ENCODE peak calls at places on chromosomes 4 and X, in six cellular contexts. One of them, this sample, is unnamed.
A peak's percentile ranks its signal among the peaks of the same experiment; 100 is the strongest.

GRCh38 chrX:28135378-28136047 is 154.3 kb upstream of the DCAF8L1 start:
- DNase-seq in sigmoid colon: no peak
- DNase-seq in upper lobe of left lung: no peak
- DNase-seq in suprapubic skin: no peak
- DNase-seq in prostate gland: no peak
- DNase-seq in HL-60: no peak
- DNase-seq in this sample: no peak

GRCh38 chrX:126551725-126552312 is 795 bp downstream of the DCAF12L1 start:
- DNase-seq in sigmoid colon: no peak
- DNase-seq in upper lobe of left lung: no peak
- DNase-seq in suprapubic skin: no peak
- DNase-seq in prostate gland: no peak
- DNase-seq in HL-60: no peak
- DNase-seq in this sample: no peak

GRCh38 chr4:155353923-155354540 is 22.7 kb downstream of the MAP9 start:
- DNase-seq in sigmoid colon: peak; percentile 72
- DNase-seq in upper lobe of left lung: peak; percentile 58
- DNase-seq in suprapubic skin: no peak
- DNase-seq in prostate gland: no peak
- DNase-seq in HL-60: peak; percentile 8
- DNase-seq in this sample: no peak

GRCh38 chr4:13881880-13882279 is 254.4 kb upstream of the BOD1L1 start:
- DNase-seq in sigmoid colon: no peak
- DNase-seq in upper lobe of left lung: no peak
- DNase-seq in suprapubic skin: no peak
- DNase-seq in prostate gland: no peak
- DNase-seq in HL-60: no peak
- DNase-seq in this sample: no peak

GRCh38 chr4:65943076-65943475 is 272.8 kb upstream of the EPHA5 start:
- DNase-seq in sigmoid colon: no peak
- DNase-seq in upper lobe of left lung: no peak
- DNase-seq in suprapubic skin: no peak
- DNase-seq in prostate gland: no peak
- DNase-seq in HL-60: no peak
- DNase-seq in this sample: no peak

GRCh38 chr4:109559625-109559982 is 442 bp upstream of the MCUB start:
- DNase-seq in sigmoid colon: no peak
- DNase-seq in upper lobe of left lung: no peak
- DNase-seq in suprapubic skin: peak; percentile 68
- DNase-seq in prostate gland: no peak
- DNase-seq in HL-60: no peak
- DNase-seq in this sample: no peak

GRCh38 chrX:140360284-140360683 is 144.6 kb downstream of the SOX3 start:
- DNase-seq in sigmoid colon: no peak
- DNase-seq in upper lobe of left lung: no peak
- DNase-seq in suprapubic skin: no peak
- DNase-seq in prostate gland: no peak
- DNase-seq in HL-60: no peak
- DNase-seq in this sample: no peak

GRCh38 chr4:97720869-97721432 is 422.3 kb downstream of the STPG2 start:
- DNase-seq in sigmoid colon: no peak
- DNase-seq in upper lobe of left lung: no peak
- DNase-seq in suprapubic skin: no peak
- DNase-seq in prostate gland: no peak
- DNase-seq in HL-60: no peak
- DNase-seq in this sample: no peak

GRCh38 chr4:79852305-79852730 is 220.7 kb downstream of the ANTXR2 start:
- DNase-seq in sigmoid colon: no peak
- DNase-seq in upper lobe of left lung: peak; percentile 28
- DNase-seq in suprapubic skin: no peak
- DNase-seq in prostate gland: no peak
- DNase-seq in HL-60: no peak
- DNase-seq in this sample: no peak

GRCh38 chr4:80268081-80268823 is 1.8 kb downstream of the FGF5 start:
- DNase-seq in sigmoid colon: no peak
- DNase-seq in upper lobe of left lung: no peak
- DNase-seq in suprapubic skin: no peak
- DNase-seq in prostate gland: no peak
- DNase-seq in HL-60: no peak
- DNase-seq in this sample: no peak

GRCh38 chr4:122552898-122553297 is 68.0 kb downstream of the IL21 start:
- DNase-seq in sigmoid colon: no peak
- DNase-seq in upper lobe of left lung: no peak
- DNase-seq in suprapubic skin: no peak
- DNase-seq in prostate gland: no peak
- DNase-seq in HL-60: no peak
- DNase-seq in this sample: no peak

GRCh38 chr4:113921089-113921842 is 58.2 kb downstream of the ARSJ start:
- DNase-seq in sigmoid colon: no peak
- DNase-seq in upper lobe of left lung: no peak
- DNase-seq in suprapubic skin: no peak
- DNase-seq in prostate gland: no peak
- DNase-seq in HL-60: no peak
- DNase-seq in this sample: no peak

GRCh38 chr4:68489338-68489737 is 42.1 kb downstream of the TMPRSS11E start:
- DNase-seq in sigmoid colon: no peak
- DNase-seq in upper lobe of left lung: no peak
- DNase-seq in suprapubic skin: no peak
- DNase-seq in prostate gland: no peak
- DNase-seq in HL-60: no peak
- DNase-seq in this sample: no peak

GRCh38 chr4:70759627-70760026 is 37.9 kb downstream of the RUFY3 start:
- DNase-seq in sigmoid colon: no peak
- DNase-seq in upper lobe of left lung: no peak
- DNase-seq in suprapubic skin: no peak
- DNase-seq in prostate gland: no peak
- DNase-seq in HL-60: no peak
- DNase-seq in this sample: no peak

GRCh38 chr4:93605163-93605562 is 223.4 kb upstream of the ATOH1 start:
- DNase-seq in sigmoid colon: no peak
- DNase-seq in upper lobe of left lung: no peak
- DNase-seq in suprapubic skin: no peak
- DNase-seq in prostate gland: no peak
- DNase-seq in HL-60: no peak
- DNase-seq in this sample: no peak

GRCh38 chrX:95076449-95076848 is 1402.4 kb downstream of the FAM133A start:
- DNase-seq in sigmoid colon: no peak
- DNase-seq in upper lobe of left lung: no peak
- DNase-seq in suprapubic skin: no peak
- DNase-seq in prostate gland: no peak
- DNase-seq in HL-60: no peak
- DNase-seq in this sample: no peak

GRCh38 chr4:184583738-184584502 is 65.3 kb downstream of the CASP3 start:
- DNase-seq in sigmoid colon: no peak
- DNase-seq in upper lobe of left lung: no peak
- DNase-seq in suprapubic skin: no peak
- DNase-seq in prostate gland: no peak
- DNase-seq in HL-60: no peak
- DNase-seq in this sample: no peak

GRCh38 chr4:172155838-172156345 is 342.7 kb downstream of the GALNTL6 start:
- DNase-seq in sigmoid colon: no peak
- DNase-seq in upper lobe of left lung: no peak
- DNase-seq in suprapubic skin: no peak
- DNase-seq in prostate gland: no peak
- DNase-seq in HL-60: no peak
- DNase-seq in this sample: no peak

GRCh38 chr4:80263541-80264351 is 2.7 kb upstream of the FGF5 start:
- DNase-seq in sigmoid colon: no peak
- DNase-seq in upper lobe of left lung: no peak
- DNase-seq in suprapubic skin: no peak
- DNase-seq in prostate gland: no peak
- DNase-seq in HL-60: no peak
- DNase-seq in this sample: no peak

GRCh38 chr4:123023647-123024046 is 101.2 kb upstream of the NUDT6 start:
- DNase-seq in sigmoid colon: no peak
- DNase-seq in upper lobe of left lung: no peak
- DNase-seq in suprapubic skin: no peak
- DNase-seq in prostate gland: no peak
- DNase-seq in HL-60: no peak
- DNase-seq in this sample: no peak

GRCh38 chr4:129232627-129233337 is 136.8 kb downstream of the C4orf33 start:
- DNase-seq in sigmoid colon: no peak
- DNase-seq in upper lobe of left lung: no peak
- DNase-seq in suprapubic skin: no peak
- DNase-seq in prostate gland: no peak
- DNase-seq in HL-60: no peak
- DNase-seq in this sample: no peak

GRCh38 chr4:108571027-108571569 is 49.3 kb upstream of the RPL34 start:
- DNase-seq in sigmoid colon: no peak
- DNase-seq in upper lobe of left lung: no peak
- DNase-seq in suprapubic skin: no peak
- DNase-seq in prostate gland: no peak
- DNase-seq in HL-60: no peak
- DNase-seq in this sample: no peak

GRCh38 chrX:47572773-47573333 is 9.4 kb upstream of the TIMP1 start:
- DNase-seq in sigmoid colon: no peak
- DNase-seq in upper lobe of left lung: no peak
- DNase-seq in suprapubic skin: no peak
- DNase-seq in prostate gland: no peak
- DNase-seq in HL-60: no peak
- DNase-seq in this sample: no peak
- H3K27ac ChIP-seq in sigmoid colon: no peak overlapping the region
- H3K27ac ChIP-seq in upper lobe of left lung: peak overlapping the region; percentile 27
- H3K27ac ChIP-seq in suprapubic skin: no peak overlapping the region
- H3K27ac ChIP-seq in prostate gland: no peak overlapping the region
- H3K27ac ChIP-seq in HL-60: no peak overlapping the region
- H3K27ac ChIP-seq in this sample: peak overlapping the region; percentile 16

GRCh38 chr4:4437798-4438470 is 51.0 kb downstream of the NSG1 start:
- DNase-seq in sigmoid colon: no peak
- DNase-seq in upper lobe of left lung: no peak
- DNase-seq in suprapubic skin: no peak
- DNase-seq in prostate gland: no peak
- DNase-seq in HL-60: no peak
- DNase-seq in this sample: no peak
- TF ChIP-seq POLR2AphosphoS5 in sigmoid colon: no peak
- TF ChIP-seq POLR2AphosphoS5 in upper lobe of left lung: no peak
- TF ChIP-seq POLR2AphosphoS5 in suprapubic skin: no peak
- TF ChIP-seq POLR2AphosphoS5 in prostate gland: no peak
- TF ChIP-seq POLR2AphosphoS5 in HL-60: no peak
- TF ChIP-seq POLR2AphosphoS5 in this sample: no peak

DNA sequence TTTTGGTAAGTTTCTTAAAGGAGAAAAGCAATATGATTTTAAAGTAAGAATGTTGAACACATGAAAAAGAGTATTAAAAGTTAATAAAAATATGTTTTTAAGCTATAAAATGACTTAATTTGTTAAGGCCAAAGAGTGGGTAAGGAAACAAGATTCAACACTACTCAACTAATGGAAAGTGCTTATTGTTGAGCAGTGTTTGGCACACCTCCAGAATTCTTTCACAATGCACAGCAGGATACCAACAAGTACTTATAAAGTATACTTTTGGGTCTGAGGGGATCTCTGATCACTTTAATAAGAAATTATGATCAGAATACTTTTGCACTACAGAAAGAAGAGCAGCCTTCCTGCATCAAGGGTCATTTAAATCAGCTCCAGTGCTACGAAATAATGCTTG is 5.9 kb downstream of the LAMP2 start:
- DNase-seq in sigmoid colon: no peak
- DNase-seq in upper lobe of left lung: peak; percentile 58
- DNase-seq in suprapubic skin: no peak
- DNase-seq in prostate gland: peak; percentile 22
- DNase-seq in HL-60: no peak
- DNase-seq in this sample: no peak
- H3K4me3 ChIP-seq in sigmoid colon: no peak overlapping the region
- H3K4me3 ChIP-seq in upper lobe of left lung: no peak overlapping the region
- H3K4me3 ChIP-seq in suprapubic skin: no peak overlapping the region
- H3K4me3 ChIP-seq in prostate gland: no peak overlapping the region
- H3K4me3 ChIP-seq in HL-60: no peak overlapping the region
- H3K4me3 ChIP-seq in this sample: no peak overlapping the region

GRCh38 chrX:119676949-119677653 is 15.9 kb downstream of the SEPTIN6 start:
- DNase-seq in sigmoid colon: no peak
- DNase-seq in upper lobe of left lung: no peak
- DNase-seq in suprapubic skin: no peak
- DNase-seq in prostate gland: no peak
- DNase-seq in HL-60: no peak
- DNase-seq in this sample: no peak
- H3K27ac ChIP-seq in sigmoid colon: peak overlapping the region; percentile 75
- H3K27ac ChIP-seq in upper lobe of left lung: no peak overlapping the region
- H3K27ac ChIP-seq in suprapubic skin: no peak overlapping the region
- H3K27ac ChIP-seq in prostate gland: no peak overlapping the region
- H3K27ac ChIP-seq in HL-60: no peak overlapping the region
- H3K27ac ChIP-seq in this sample: peak overlapping the region; percentile 33

GRCh38 chr4:74334636-74335035 is 26.4 kb downstream of the EPGN start:
- DNase-seq in sigmoid colon: no peak
- DNase-seq in upper lobe of left lung: no peak
- DNase-seq in suprapubic skin: no peak
- DNase-seq in prostate gland: no peak
- DNase-seq in HL-60: no peak
- DNase-seq in this sample: no peak
- TF ChIP-seq POLR2AphosphoS5 in sigmoid colon: no peak
- TF ChIP-seq POLR2AphosphoS5 in upper lobe of left lung: no peak
- TF ChIP-seq POLR2AphosphoS5 in suprapubic skin: no peak
- TF ChIP-seq POLR2AphosphoS5 in prostate gland: no peak
- TF ChIP-seq POLR2AphosphoS5 in HL-60: no peak
- TF ChIP-seq POLR2AphosphoS5 in this sample: no peak

GRCh38 chr4:53477666-53478065 is 100.2 kb downstream of the FIP1L1 start:
- DNase-seq in sigmoid colon: no peak
- DNase-seq in upper lobe of left lung: no peak
- DNase-seq in suprapubic skin: no peak
- DNase-seq in prostate gland: no peak
- DNase-seq in HL-60: no peak
- DNase-seq in this sample: no peak

GRCh38 chr4:53476232-53477037 is 99.0 kb downstream of the FIP1L1 start:
- DNase-seq in sigmoid colon: no peak
- DNase-seq in upper lobe of left lung: no peak
- DNase-seq in suprapubic skin: peak; percentile 68
- DNase-seq in prostate gland: no peak
- DNase-seq in HL-60: no peak
- DNase-seq in this sample: no peak

GRCh38 chr4:53479731-53480525 is 102.5 kb downstream of the FIP1L1 start:
- DNase-seq in sigmoid colon: no peak
- DNase-seq in upper lobe of left lung: no peak
- DNase-seq in suprapubic skin: no peak
- DNase-seq in prostate gland: no peak
- DNase-seq in HL-60: no peak
- DNase-seq in this sample: no peak

GRCh38 chr4:53478671-53479456 is 101.4 kb downstream of the FIP1L1 start:
- DNase-seq in sigmoid colon: no peak
- DNase-seq in upper lobe of left lung: no peak
- DNase-seq in suprapubic skin: no peak
- DNase-seq in prostate gland: no peak
- DNase-seq in HL-60: no peak
- DNase-seq in this sample: no peak

DNA sequence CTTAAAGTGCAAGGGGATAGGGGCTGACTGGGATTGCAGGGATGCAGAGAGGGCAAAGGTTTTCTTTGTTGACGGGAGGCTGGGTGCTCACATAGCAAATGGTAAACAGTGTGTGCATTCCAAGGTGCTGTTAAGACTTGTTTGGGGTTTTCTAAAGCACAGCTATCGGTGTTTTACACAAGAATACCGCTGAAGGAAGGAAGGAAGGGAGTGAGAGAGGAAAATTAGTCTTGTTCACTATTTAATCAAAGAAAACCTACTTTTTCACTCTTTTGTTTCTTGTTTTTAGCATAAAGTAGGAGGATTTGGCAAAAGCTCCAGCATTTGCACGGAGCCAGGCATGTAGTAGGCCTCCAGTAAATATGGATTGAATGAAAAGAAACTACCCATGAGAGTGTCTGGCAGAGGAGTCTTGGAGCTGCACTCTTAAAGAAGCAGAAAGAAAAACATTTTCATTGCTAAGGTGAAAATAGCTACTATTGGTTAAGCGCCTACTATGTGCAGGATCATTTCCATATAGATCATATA is 99.7 kb downstream of the FIP1L1 start:
- DNase-seq in sigmoid colon: no peak
- DNase-seq in upper lobe of left lung: no peak
- DNase-seq in suprapubic skin: no peak
- DNase-seq in prostate gland: no peak
- DNase-seq in HL-60: no peak
- DNase-seq in this sample: no peak
- H3K4me3 ChIP-seq in sigmoid colon: no peak overlapping the region
- H3K4me3 ChIP-seq in upper lobe of left lung: no peak overlapping the region
- H3K4me3 ChIP-seq in suprapubic skin: no peak overlapping the region
- H3K4me3 ChIP-seq in prostate gland: no peak overlapping the region
- H3K4me3 ChIP-seq in HL-60: no peak overlapping the region
- H3K4me3 ChIP-seq in this sample: no peak overlapping the region

This sample was measured in vagina.